ENCODE peak calls at places on chromosomes 2 and 18, in eight cellular contexts. Z is cardiac muscle cell; A is heart left ventricle; K is CD8-positive, alpha-beta T cell; T is AG10803; M is transverse colon; H is GM23338; B is WERI-Rb-1. I is an unnamed sample.

GRCh38 chr2:16281451-16282330 is 341.3 kb downstream of the MYCN start:
- DNase-seq in M (no peak), Z (peak), A (no peak), B (peak), K (no peak), T (no peak), H (peak), I (peak)

GRCh38 chr18:13558132-13558531 is 168.2 kb downstream of the FAM210A start:
- DNase-seq in T (peak), M (no peak), H (peak), A (peak), K (peak), B (peak), Z (peak), I (peak)

GRCh38 chr2:176130153-176130916 is 830 bp downstream of the HOXD8 start:
- DNase-seq in A (no peak), M (peak), Z (no peak), H (peak), T (peak), K (peak), B (no peak), I (peak)

GRCh38 chr2:237450108-237450507 is 36.1 kb upstream of the COL6A3 start:
- DNase-seq in Z (no peak), B (no peak), T (no peak), K (no peak), A (no peak), M (no peak), H (no peak), I (no peak)

GRCh38 chr18:11464129-11464528 is 145.3 kb upstream of the SLC35G4 start:
- DNase-seq in B (no peak), A (no peak), Z (no peak), M (no peak), T (no peak), K (no peak), H (no peak), I (no peak)

GRCh38 chr18:23487738-23488625 is 15.3 kb upstream of the RMC1 start:
- DNase-seq in H (peak), K (peak), B (no peak), A (no peak), T (no peak), M (peak), Z (peak), I (no peak)

GRCh38 chr18:32549248-32549842 is 78.7 kb upstream of the GAREM1 start:
- DNase-seq in H (peak), T (peak), Z (peak), M (peak), K (peak), A (peak), B (peak), I (peak)

GRCh38 chr2:8577573-8577972 is 104.3 kb upstream of the ID2 start:
- DNase-seq in K (no peak), A (no peak), Z (no peak), M (no peak), H (no peak), B (no peak), T (no peak), I (no peak)

GRCh38 chr2:127683766-127684165 is 8.4 kb upstream of the LIMS2 start:
- DNase-seq in H (no peak), K (no peak), T (peak), B (peak), A (peak), M (no peak), Z (peak), I (no peak)

GRCh38 chr2:240392084-240392947 is 43.1 kb upstream of the GPC1 start:
- DNase-seq in K (peak), H (no peak), Z (peak), M (peak), B (peak), A (no peak), T (peak), I (peak)

GRCh38 chr2:120441744-120442471 is 96.0 kb downstream of the INHBB start:
- DNase-seq in T (peak), M (peak), Z (peak), H (peak), B (no peak), K (no peak), A (no peak), I (no peak)

GRCh38 chr2:59176737-59177136 is 935.6 kb upstream of the FANCL start:
- DNase-seq in Z (no peak), M (no peak), K (no peak), A (no peak), T (no peak), H (peak), B (no peak), I (no peak)

GRCh38 chr2:207765960-207766582 is 3.6 kb downstream of the FZD5 start:
- DNase-seq in H (peak), Z (no peak), K (no peak), T (no peak), B (no peak), M (no peak), A (no peak), I (no peak)

GRCh38 chr2:44290271-44290670 is 15.0 kb downstream of the SLC3A1 start:
- DNase-seq in B (no peak), K (no peak), M (no peak), H (peak), A (no peak), Z (peak), T (peak), I (no peak)

GRCh38 chr2:81645750-81646301 is 1341.3 kb upstream of the LRRTM1 start:
- DNase-seq in Z (no peak), T (no peak), A (no peak), M (no peak), K (no peak), H (no peak), B (no peak), I (no peak)

GRCh38 chr2:44358498-44358897 is 2.8 kb downstream of the PREPL start:
- DNase-seq in K (peak), T (peak), H (no peak), M (peak), Z (peak), A (peak), B (no peak), I (no peak)

GRCh38 chr2:150076281-150076680 is 411.2 kb downstream of the RND3 start:
- DNase-seq in A (no peak), K (no peak), T (peak), H (no peak), Z (peak), M (no peak), B (no peak), I (no peak)

GRCh38 chr2:63486861-63487290 is 101.4 kb downstream of the WDPCP start:
- DNase-seq in B (peak), T (no peak), M (no peak), A (no peak), Z (no peak), K (no peak), H (peak), I (no peak)

GRCh38 chr2:60555066-60555793 is 1.8 kb upstream of the BCL11A start:
- DNase-seq in K (peak), M (peak), A (peak), T (peak), Z (peak), H (peak), B (peak), I (peak)
- TF ChIP-seq CTCF in K (peak), M (peak), A (no peak), T (peak), Z (peak), H (peak), B (peak), I (peak)

DNA sequence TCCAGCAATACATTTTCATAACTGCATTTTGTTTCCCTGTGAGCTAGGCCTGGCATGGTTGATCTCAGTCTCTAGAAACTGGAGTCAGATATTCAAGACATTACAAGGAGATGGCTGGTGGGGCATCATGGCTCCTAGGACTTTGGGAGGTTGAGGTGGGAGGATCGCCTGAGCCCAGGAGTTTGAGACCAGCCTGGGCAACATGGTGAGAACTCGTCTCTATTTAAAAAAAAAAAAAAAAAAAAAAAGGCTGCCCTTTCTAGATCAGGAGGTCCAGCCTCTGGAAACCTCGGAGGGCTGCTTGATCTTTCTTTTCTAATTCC is 362 bp upstream of the VAMP8 start:
- DNase-seq in M (no peak), Z (no peak), A (no peak), H (no peak), T (no peak), K (no peak), B (no peak), I (no peak)
- H3K4me3 ChIP-seq in M (no peak), Z (no peak), A (no peak), H (peak), T (no peak), K (peak), B (no peak), I (no peak)

GRCh38 chr2:179877601-179878364 is 16.4 kb upstream of the ZNF385B start:
- DNase-seq in A (no peak), M (no peak), T (no peak), B (no peak), H (no peak), K (no peak), Z (no peak), I (no peak)

GRCh38 chr2:179875864-179876263 is 14.5 kb upstream of the ZNF385B start:
- DNase-seq in A (no peak), H (no peak), T (no peak), Z (no peak), M (no peak), B (no peak), K (no peak), I (no peak)

DNA sequence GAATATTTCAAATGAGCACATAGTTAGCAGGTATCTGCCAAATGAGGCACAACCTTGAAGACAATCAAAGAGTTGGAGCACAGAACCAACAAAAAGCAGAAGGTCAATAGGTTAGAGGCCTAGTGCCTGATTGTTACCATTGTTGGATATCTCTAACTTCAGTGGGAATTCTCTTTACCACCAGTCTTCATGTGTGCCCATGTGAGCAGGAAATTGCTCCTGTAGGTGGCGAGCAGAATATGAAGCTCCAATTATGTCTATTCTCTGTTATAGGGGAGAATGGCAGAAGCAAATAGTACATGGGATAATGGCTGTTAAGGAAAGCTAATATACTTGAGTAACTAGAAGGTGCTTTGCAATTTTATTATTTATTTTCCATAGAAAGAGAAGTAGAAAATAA is 14.9 kb upstream of the ZNF385B start:
- DNase-seq in T (no peak), B (no peak), M (no peak), H (no peak), Z (no peak), A (no peak), K (no peak), I (no peak)
- TF ChIP-seq CTCF in T (no peak), B (peak), M (no peak), H (peak), Z (no peak), A (no peak), K (no peak), I (no peak)

GRCh38 chr2:10078001-10078400 is 2.2 kb downstream of the CYS1 start:
- DNase-seq in T (no peak), A (no peak), B (no peak), Z (no peak), M (no peak), H (no peak), K (no peak), I (no peak)

GRCh38 chr2:10079192-10079930 is 850 bp downstream of the CYS1 start:
- DNase-seq in Z (peak), K (peak), T (peak), B (peak), M (no peak), A (peak), H (peak), I (no peak)

GRCh38 chr2:10079931-10080535 is at the start of gene CYS1:
- DNase-seq in T (peak), H (peak), Z (peak), M (no peak), A (peak), K (peak), B (peak), I (no peak)

GRCh38 chr2:10078704-10079191 is 1.5 kb downstream of the CYS1 start:
- DNase-seq in H (no peak), B (no peak), K (no peak), Z (peak), T (peak), A (no peak), M (no peak), I (no peak)

DNA sequence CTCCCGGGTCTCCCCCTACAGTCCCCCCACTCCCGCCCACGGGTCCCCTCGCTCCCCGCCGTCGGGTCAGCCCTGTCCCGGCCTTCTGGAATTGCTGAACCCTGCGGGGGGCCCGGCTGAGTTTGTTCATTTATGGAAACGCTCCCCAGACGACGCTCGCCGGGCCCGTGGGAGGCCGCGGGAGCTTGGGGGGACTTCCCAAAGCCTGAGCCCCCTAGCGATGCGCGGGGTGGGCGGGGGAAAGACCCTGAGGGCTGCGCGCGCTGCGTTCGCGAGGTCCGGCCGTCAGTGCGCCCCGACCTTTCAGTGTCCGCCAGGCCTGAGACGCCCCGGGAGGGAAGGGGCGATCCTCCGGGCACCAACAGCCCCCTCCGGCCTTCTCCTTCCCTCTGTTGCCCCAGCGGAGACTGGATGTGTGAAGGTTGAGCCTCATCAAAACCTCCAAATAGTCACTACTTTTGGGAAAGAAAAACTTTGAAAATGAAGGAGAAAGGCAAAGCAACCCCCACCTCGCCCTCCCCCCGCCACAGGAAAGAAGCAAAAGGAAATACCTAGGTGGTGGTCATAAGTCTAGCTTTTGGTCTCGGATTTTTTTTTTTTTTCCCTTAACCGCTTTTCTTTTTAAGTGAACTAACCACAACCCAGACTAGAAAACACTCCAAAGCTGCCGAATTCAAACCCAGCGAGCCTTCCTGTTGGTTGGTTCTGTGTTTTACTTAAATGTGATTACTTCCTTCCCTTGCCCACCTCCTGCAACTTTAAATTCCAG is 509 bp upstream of the CYS1 start:
- DNase-seq in H (peak), T (no peak), M (no peak), A (no peak), Z (no peak), B (peak), K (peak), I (no peak)
- H3K4me3 ChIP-seq in H (peak), T (peak), M (peak), A (peak), Z (peak), B (peak), K (peak), I (no peak)

DNA sequence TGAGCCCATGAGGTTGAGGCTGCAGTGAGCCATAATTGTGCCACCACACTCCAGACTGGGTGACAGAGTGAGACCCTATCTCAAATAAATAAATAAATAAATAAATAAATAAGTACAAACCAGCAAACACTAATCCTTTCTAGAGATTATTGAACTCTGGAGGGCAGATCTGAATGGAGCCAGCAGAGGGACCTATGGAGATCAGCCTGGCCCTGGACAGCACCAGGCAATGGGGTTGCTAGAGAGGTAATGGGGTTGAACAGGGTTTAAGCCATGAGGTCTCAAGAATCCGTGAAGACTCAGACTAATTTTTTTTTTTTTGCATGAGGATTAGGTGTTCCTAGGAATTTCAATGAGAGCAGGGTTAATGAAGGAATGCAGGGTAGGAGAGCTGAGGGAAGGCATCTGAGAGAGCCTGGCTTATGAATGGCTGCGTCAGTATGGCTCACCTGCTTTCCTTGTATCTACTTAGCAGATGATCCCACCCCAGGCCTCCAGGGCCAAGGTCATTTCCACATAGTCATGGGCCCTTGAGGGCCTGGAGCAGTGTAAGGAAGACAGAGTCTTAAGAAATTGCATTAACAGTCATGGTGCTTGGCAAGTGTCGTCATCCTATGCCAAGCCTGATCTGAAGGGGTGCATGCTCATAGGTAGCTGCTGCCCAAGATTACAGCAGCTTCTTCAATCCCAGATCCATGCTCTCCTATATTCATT is 34.6 kb upstream of the IL37 start:
- DNase-seq in B (no peak), A (no peak), Z (no peak), K (no peak), T (no peak), H (no peak), M (no peak), I (no peak)
- TF ChIP-seq CTCF in B (no peak), A (no peak), Z (no peak), K (no peak), T (no peak), H (no peak), M (no peak), I (no peak)

DNA sequence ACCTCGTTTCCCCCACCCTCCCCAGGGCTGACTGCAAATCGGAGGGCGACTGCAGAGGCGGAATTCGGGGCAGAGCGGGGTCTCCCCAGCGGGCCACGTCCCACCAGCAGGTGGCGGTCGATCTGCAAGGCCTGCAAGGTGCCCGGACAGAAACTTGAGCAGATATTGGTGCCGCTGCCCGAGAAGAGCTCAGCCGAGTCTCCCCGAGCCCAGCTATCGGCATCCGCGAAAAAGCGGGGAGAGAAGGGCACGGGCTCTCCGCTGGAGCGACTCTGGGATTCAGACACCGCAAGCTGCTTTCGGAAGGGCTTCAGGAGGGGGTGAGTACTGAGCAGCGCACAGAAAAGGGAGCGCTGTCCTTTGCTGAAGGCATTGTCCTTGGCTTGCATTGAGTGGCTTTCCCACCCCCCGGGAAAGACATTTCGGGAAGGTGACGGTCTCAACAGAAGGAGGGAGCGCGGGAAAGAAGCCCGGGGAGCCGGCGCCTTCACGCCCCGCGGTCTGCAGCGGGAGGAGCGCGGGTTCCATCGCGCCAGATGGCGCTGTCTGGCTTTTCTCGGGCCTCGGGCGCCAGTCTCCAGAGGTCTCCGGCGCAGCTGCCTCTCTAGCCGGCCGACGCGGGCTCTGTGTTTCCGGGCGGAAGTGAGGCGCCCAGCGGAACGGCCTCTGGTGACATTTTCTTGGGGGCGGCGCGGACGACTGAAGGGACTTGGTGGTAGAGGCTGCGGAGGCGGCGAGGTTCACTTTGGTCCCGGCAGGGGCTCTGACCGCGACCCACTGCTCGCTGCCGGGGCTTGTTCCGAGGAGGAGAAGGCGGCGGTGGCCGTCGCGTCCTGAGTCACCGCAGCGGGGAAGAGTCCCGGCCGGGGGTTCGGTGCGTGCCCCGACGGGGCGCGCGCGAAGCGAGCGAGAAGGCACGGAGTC is 69.5 kb downstream of the HAUS1 start:
- DNase-seq in M (peak), K (peak), T (peak), Z (peak), B (peak), H (peak), A (peak), I (peak)
- H3K4me3 ChIP-seq in M (peak), K (peak), T (peak), Z (peak), B (peak), H (peak), A (peak), I (peak)